ENCODE peak calls at places on chromosomes 13 and 19, in five cellular contexts. One of them, this sample, is unnamed.

GRCh38 chr19:17718988-17719711 is at the start of gene MAP1S:
- DNase-seq in T-helper 9 cell: peak
- DNase-seq in tibial artery: peak
- DNase-seq in H9: peak
- DNase-seq in non-pigmented ciliary epithelial cell: no peak
- DNase-seq in this sample: peak

GRCh38 chr19:54325631-54326030 is 12.7 kb upstream of the LILRA5 start:
- DNase-seq in T-helper 9 cell: no peak
- DNase-seq in tibial artery: no peak
- DNase-seq in H9: no peak
- DNase-seq in non-pigmented ciliary epithelial cell: no peak
- DNase-seq in this sample: no peak

GRCh38 chr19:27966390-27966816 is 1246.5 kb downstream of the UQCRFS1 start:
- DNase-seq in T-helper 9 cell: no peak
- DNase-seq in tibial artery: no peak
- DNase-seq in H9: no peak
- DNase-seq in non-pigmented ciliary epithelial cell: no peak
- DNase-seq in this sample: no peak

GRCh38 chr19:33290956-33291622 is 11.2 kb downstream of the CEBPA start:
- DNase-seq in T-helper 9 cell: no peak
- DNase-seq in tibial artery: no peak
- DNase-seq in H9: no peak
- DNase-seq in non-pigmented ciliary epithelial cell: no peak
- DNase-seq in this sample: peak

GRCh38 chr19:7559102-7559501 is 23.6 kb downstream of the PNPLA6 start:
- DNase-seq in T-helper 9 cell: no peak
- DNase-seq in tibial artery: no peak
- DNase-seq in H9: no peak
- DNase-seq in non-pigmented ciliary epithelial cell: no peak
- DNase-seq in this sample: no peak

GRCh38 chr13:20428666-20429644 is 96.7 kb downstream of the CRYL1 start:
- DNase-seq in T-helper 9 cell: no peak
- DNase-seq in tibial artery: no peak
- DNase-seq in H9: no peak
- DNase-seq in non-pigmented ciliary epithelial cell: no peak
- DNase-seq in this sample: no peak

GRCh38 chr19:48913114-48913513 is 13.0 kb downstream of the NUCB1 start:
- DNase-seq in T-helper 9 cell: no peak
- DNase-seq in tibial artery: no peak
- DNase-seq in H9: no peak
- DNase-seq in non-pigmented ciliary epithelial cell: no peak
- DNase-seq in this sample: no peak

GRCh38 chr13:27383104-27383921 is 41.1 kb upstream of the GTF3A start:
- DNase-seq in T-helper 9 cell: no peak
- DNase-seq in tibial artery: no peak
- DNase-seq in H9: peak
- DNase-seq in non-pigmented ciliary epithelial cell: no peak
- DNase-seq in this sample: no peak

GRCh38 chr19:8224394-8225145 is 15.4 kb downstream of the CERS4 start:
- DNase-seq in T-helper 9 cell: no peak
- DNase-seq in tibial artery: peak
- DNase-seq in H9: no peak
- DNase-seq in non-pigmented ciliary epithelial cell: no peak
- DNase-seq in this sample: no peak

GRCh38 chr13:65638572-65639168 is 1591.5 kb downstream of the PCDH9 start:
- DNase-seq in T-helper 9 cell: no peak
- DNase-seq in tibial artery: no peak
- DNase-seq in H9: no peak
- DNase-seq in non-pigmented ciliary epithelial cell: no peak
- DNase-seq in this sample: no peak

GRCh38 chr13:36395280-36395679 is 37.0 kb upstream of the CCNA1 start:
- DNase-seq in T-helper 9 cell: no peak
- DNase-seq in tibial artery: no peak
- DNase-seq in H9: no peak
- DNase-seq in non-pigmented ciliary epithelial cell: no peak
- DNase-seq in this sample: no peak

GRCh38 chr19:49857834-49858590 is 7.1 kb downstream of the PTOV1 start:
- DNase-seq in T-helper 9 cell: no peak
- DNase-seq in tibial artery: no peak
- DNase-seq in H9: no peak
- DNase-seq in non-pigmented ciliary epithelial cell: no peak
- DNase-seq in this sample: peak

GRCh38 chr13:98447881-98448641 is 128.8 kb downstream of the STK24 start:
- DNase-seq in T-helper 9 cell: peak
- DNase-seq in tibial artery: no peak
- DNase-seq in H9: peak
- DNase-seq in non-pigmented ciliary epithelial cell: no peak
- DNase-seq in this sample: no peak

GRCh38 chr19:42132030-42132628 is at the start of gene POU2F2:
- DNase-seq in T-helper 9 cell: peak
- DNase-seq in tibial artery: peak
- DNase-seq in H9: peak
- DNase-seq in non-pigmented ciliary epithelial cell: no peak
- DNase-seq in this sample: peak

GRCh38 chr19:18895828-18896341 is at the start of gene CERS1:
- DNase-seq in T-helper 9 cell: no peak
- DNase-seq in tibial artery: no peak
- DNase-seq in H9: no peak
- DNase-seq in non-pigmented ciliary epithelial cell: no peak
- DNase-seq in this sample: no peak

GRCh38 chr19:51059715-51060114 is 5.2 kb downstream of the KLK13 start:
- DNase-seq in T-helper 9 cell: no peak
- DNase-seq in tibial artery: no peak
- DNase-seq in H9: peak
- DNase-seq in non-pigmented ciliary epithelial cell: no peak
- DNase-seq in this sample: no peak

GRCh38 chr13:98565726-98566577 is 11.0 kb downstream of the STK24 start:
- DNase-seq in T-helper 9 cell: no peak
- DNase-seq in tibial artery: no peak
- DNase-seq in H9: no peak
- DNase-seq in non-pigmented ciliary epithelial cell: no peak
- DNase-seq in this sample: no peak

GRCh38 chr13:31162151-31163008 is 676 bp upstream of the HSPH1 start:
- DNase-seq in T-helper 9 cell: peak
- DNase-seq in tibial artery: peak
- DNase-seq in H9: peak
- DNase-seq in non-pigmented ciliary epithelial cell: peak
- DNase-seq in this sample: peak

GRCh38 chr19:13987101-13987890 is 18.8 kb downstream of the RFX1 start:
- DNase-seq in T-helper 9 cell: no peak
- DNase-seq in tibial artery: peak
- DNase-seq in H9: no peak
- DNase-seq in non-pigmented ciliary epithelial cell: no peak
- DNase-seq in this sample: peak

GRCh38 chr19:33333151-33333550 is 30.8 kb upstream of the CEBPA start:
- DNase-seq in T-helper 9 cell: no peak
- DNase-seq in tibial artery: no peak
- DNase-seq in H9: no peak
- DNase-seq in non-pigmented ciliary epithelial cell: no peak
- DNase-seq in this sample: no peak

GRCh38 chr19:1232652-1233360 is 5.0 kb downstream of the CBARP start:
- DNase-seq in T-helper 9 cell: no peak
- DNase-seq in tibial artery: no peak
- DNase-seq in H9: no peak
- DNase-seq in non-pigmented ciliary epithelial cell: no peak
- DNase-seq in this sample: peak

GRCh38 chr19:30293051-30293785 is 79.0 kb upstream of the ZNF536 start:
- DNase-seq in T-helper 9 cell: no peak
- DNase-seq in tibial artery: no peak
- DNase-seq in H9: peak
- DNase-seq in non-pigmented ciliary epithelial cell: no peak
- DNase-seq in this sample: no peak

GRCh38 chr13:84641491-84641890 is 759.2 kb upstream of the SLITRK1 start:
- DNase-seq in T-helper 9 cell: no peak
- DNase-seq in tibial artery: no peak
- DNase-seq in H9: no peak
- DNase-seq in non-pigmented ciliary epithelial cell: no peak
- DNase-seq in this sample: no peak

This sample was measured in left lung.